ENCODE peak calls at places on chromosome 20, in nine cellular contexts. A, Z, G, J, U, C, O, V and B are unnamed samples.

GRCh38 chr20:23419995-23420901 is 1.0 kb downstream of the NAPB start:
- DNase-seq in C (peak; percentile 58), O (peak; percentile 71), J (peak; percentile 53), G (peak; percentile 68), U (peak; percentile 58), Z (peak; percentile 1), V (peak; percentile 39), A (peak; percentile 50), B (peak; percentile 76)

GRCh38 chr20:64086801-64087200 is 2.6 kb upstream of the LKAAEAR1 start:
- DNase-seq in V (no peak), J (no peak), Z (no peak), C (no peak), O (no peak), G (no peak), A (no peak), U (no peak), B (no peak)

GRCh38 chr20:19253316-19253715 is 40.9 kb downstream of the SLC24A3 start:
- DNase-seq in Z (no peak), C (no peak), A (no peak), V (no peak), O (no peak), U (no peak), G (no peak), J (no peak), B (no peak)

GRCh38 chr20:52104546-52105044 is 87.0 kb downstream of the ZFP64 start:
- DNase-seq in V (peak; percentile 15), C (no peak), G (peak; percentile 12), J (peak; percentile 71), O (peak; percentile 2), Z (peak; percentile 46), A (no peak), U (no peak), B (peak; percentile 36)

GRCh38 chr20:17925300-17925939 is 43.2 kb downstream of the SNX5 start:
- DNase-seq in Z (no peak), A (no peak), O (no peak), J (no peak), U (no peak), G (peak; percentile 77), V (peak; percentile 46), C (no peak), B (no peak)

GRCh38 chr20:23655551-23656211 is 17.9 kb upstream of the CST3 start:
- DNase-seq in A (no peak), G (no peak), Z (no peak), V (peak; percentile 71), U (no peak), C (no peak), J (no peak), O (no peak), B (peak; percentile 14)

GRCh38 chr20:43017241-43018030 is 172.3 kb downstream of the PTPRT start:
- DNase-seq in Z (no peak), O (no peak), V (no peak), J (no peak), C (no peak), U (no peak), A (no peak), G (no peak), B (no peak)

GRCh38 chr20:62215020-62215990 is 4.8 kb downstream of the HRH3 start:
- DNase-seq in V (no peak), A (no peak), C (no peak), U (no peak), Z (no peak), O (no peak), G (no peak), J (no peak), B (no peak)

GRCh38 chr20:35511814-35512420 is 17.5 kb downstream of the C20orf173 start:
- DNase-seq in V (no peak), J (peak; percentile 43), G (peak; percentile 69), C (no peak), A (no peak), U (no peak), Z (peak; percentile 8), O (peak; percentile 42), B (no peak)

GRCh38 chr20:19121916-19122315 is 90.5 kb upstream of the SLC24A3 start:
- DNase-seq in J (no peak), A (no peak), G (no peak), U (no peak), Z (no peak), V (no peak), C (no peak), O (no peak), B (no peak)

GRCh38 chr20:44247131-44247571 is at the start of gene GDAP1L1:
- DNase-seq in J (no peak), G (no peak), A (no peak), O (no peak), Z (peak; percentile 51), V (no peak), C (no peak), U (no peak), B (no peak)

GRCh38 chr20:43963872-43964791 is 49.5 kb downstream of the TOX2 start:
- DNase-seq in C (peak; percentile 69), J (peak; percentile 84), V (peak; percentile 20), Z (no peak), O (no peak), G (peak; percentile 83), U (no peak), A (no peak), B (no peak)

GRCh38 chr20:21048841-21049273 is 57.3 kb downstream of the LINC00237 start:
- DNase-seq in C (peak; percentile 28), U (peak; percentile 60), V (no peak), J (peak; percentile 59), A (peak; percentile 61), G (peak; percentile 3), Z (peak; percentile 15), O (no peak), B (peak; percentile 56)

GRCh38 chr20:53040678-53041674 is 68.8 kb downstream of the TSHZ2 start:
- DNase-seq in G (peak; percentile 25), J (peak; percentile 33), U (no peak), C (no peak), O (no peak), A (peak; percentile 34), V (peak; percentile 43), Z (no peak), B (no peak)

GRCh38 chr20:38962898-38963484 is 847 bp downstream of the DHX35 start:
- DNase-seq in V (no peak), C (peak; percentile 25), A (no peak), Z (no peak), G (no peak), O (no peak), J (no peak), U (no peak), B (no peak)

GRCh38 chr20:6692566-6693168 is 74.8 kb upstream of the BMP2 start:
- DNase-seq in A (no peak), Z (no peak), O (no peak), U (no peak), G (no peak), C (no peak), V (no peak), J (no peak), B (no peak)

GRCh38 chr20:24768977-24769675 is 179.9 kb upstream of the CST7 start:
- DNase-seq in J (no peak), Z (no peak), V (no peak), A (no peak), C (no peak), G (no peak), U (no peak), O (no peak), B (no peak)

GRCh38 chr20:37356387-37356786 is 10.4 kb downstream of the SRC start:
- DNase-seq in J (no peak), V (peak; percentile 74), U (no peak), O (peak; percentile 28), A (no peak), G (peak; percentile 66), Z (no peak), C (no peak), B (no peak)

GRCh38 chr20:3890410-3890751 is 1.2 kb downstream of the PANK2 start:
- DNase-seq in J (peak; percentile 54), Z (no peak), U (no peak), V (no peak), A (no peak), O (no peak), G (no peak), C (no peak), B (no peak)

GRCh38 chr20:36666181-36666740 is 20.3 kb upstream of the SLA2 start:
- DNase-seq in O (peak; percentile 11), G (peak; percentile 54), J (peak; percentile 24), Z (no peak), C (peak; percentile 47), A (no peak), V (no peak), U (no peak), B (peak; percentile 39)

GRCh38 chr20:21391495-21392298 is 5.6 kb downstream of the NKX2-4 start:
- DNase-seq in O (no peak), J (no peak), V (no peak), U (peak; percentile 46), G (no peak), C (no peak), Z (no peak), A (no peak), B (peak; percentile 19)

GRCh38 chr20:38840053-38840893 is 34.8 kb downstream of the PPP1R16B start:
- DNase-seq in A (no peak), G (peak; percentile 3), C (no peak), O (no peak), V (no peak), J (no peak), Z (no peak), U (no peak), B (no peak)

GRCh38 chr20:21288587-21289370 is 14.4 kb upstream of the XRN2 start:
- DNase-seq in A (no peak), G (no peak), Z (no peak), U (no peak), J (no peak), C (no peak), V (no peak), O (no peak), B (no peak)

GRCh38 chr20:2010533-2010932 is 16.7 kb upstream of the PDYN start:
- DNase-seq in G (no peak), J (no peak), O (no peak), U (no peak), Z (no peak), A (no peak), C (no peak), V (no peak), B (no peak)

GRCh38 chr20:40251284-40251932 is 437.6 kb downstream of the MAFB start:
- DNase-seq in A (no peak), C (no peak), O (no peak), J (peak; percentile 78), G (peak; percentile 21), U (peak; percentile 41), V (no peak), Z (no peak), B (no peak)

GRCh38 chr20:14334306-14334930 is 3.0 kb downstream of the FLRT3 start:
- DNase-seq in O (no peak), Z (peak; percentile 52), U (no peak), V (peak; percentile 13), C (no peak), A (no peak), G (peak; percentile 61), J (peak; percentile 34), B (no peak)

GRCh38 chr20:45427236-45428149 is 11.6 kb downstream of the PIGT start:
- DNase-seq in J (no peak), Z (no peak), V (peak; percentile 35), A (no peak), O (no peak), G (peak; percentile 46), U (no peak), C (no peak), B (no peak)

GRCh38 chr20:4082406-4083102 is 67.2 kb upstream of the RNF24 start:
- DNase-seq in G (peak; percentile 96), V (peak; percentile 63), U (peak; percentile 40), C (peak; percentile 91), O (peak; percentile 44), J (peak; percentile 52), Z (peak; percentile 33), A (no peak), B (peak; percentile 49)

GRCh38 chr20:7490288-7490687 is 450.0 kb downstream of the HAO1 start:
- DNase-seq in C (no peak), U (no peak), O (no peak), A (no peak), J (no peak), Z (no peak), G (peak; percentile 5), V (no peak), B (no peak)

GRCh38 chr20:46644733-46645132 is 6.5 kb downstream of the SLC13A3 start:
- DNase-seq in U (no peak), O (no peak), Z (no peak), C (no peak), V (no peak), G (no peak), J (no peak), A (no peak), B (no peak)

GRCh38 chr20:32571566-32571965 is 13.6 kb downstream of the NOL4L start:
- DNase-seq in G (no peak), C (no peak), V (no peak), O (no peak), A (no peak), J (no peak), Z (no peak), U (no peak), B (no peak)